ENCODE peak calls at places on chromosomes 2 and 18, in ten cellular contexts. Q, R, T, Z, O, P, V, L, I and K are unnamed samples.

GRCh38 chr2:62238236-62238635 is 42.3 kb downstream of the B3GNT2 start:
- DNase-seq in Q (no peak), R (no peak), T (no peak), Z (no peak), O (no peak), P (no peak), V (no peak), L (no peak), I (no peak), K (no peak)

GRCh38 chr18:48135436-48135966 is 205.0 kb upstream of the SMAD2 start:
- DNase-seq in Q (no peak), R (no peak), T (no peak), Z (no peak), O (no peak), P (no peak), V (no peak), L (no peak), I (no peak), K (no peak)

GRCh38 chr18:67951166-67951565 is 434.6 kb upstream of the DSEL start:
- DNase-seq in Q (peak; percentile 69), R (no peak), T (peak; percentile 2), Z (no peak), O (no peak), P (no peak), V (no peak), L (no peak), I (no peak), K (no peak)

GRCh38 chr2:20538308-20539132 is 91.6 kb downstream of the RHOB start:
- DNase-seq in Q (no peak), R (no peak), T (no peak), Z (no peak), O (no peak), P (no peak), V (no peak), L (no peak), I (no peak), K (no peak)

GRCh38 chr2:236867441-236868260 is 218.0 kb upstream of the COPS8 start:
- DNase-seq in Q (peak; percentile 75), R (no peak), T (no peak), Z (no peak), O (no peak), P (no peak), V (peak; percentile 78), L (no peak), I (no peak), K (no peak)

GRCh38 chr2:127324635-127325034 is 30.7 kb upstream of the ERCC3 start:
- DNase-seq in Q (peak; percentile 67), R (no peak), T (peak; percentile 80), Z (no peak), O (no peak), P (no peak), V (no peak), L (peak; percentile 79), I (peak; percentile 18), K (peak; percentile 73)

GRCh38 chr18:76981388-76981968 is 151.1 kb downstream of the MBP start:
- DNase-seq in Q (no peak), R (no peak), T (no peak), Z (no peak), O (no peak), P (no peak), V (peak; percentile 72), L (no peak), I (no peak), K (no peak)

GRCh38 chr2:1192121-1192520 is 221.1 kb upstream of the TPO start:
- DNase-seq in Q (no peak), R (no peak), T (no peak), Z (no peak), O (no peak), P (no peak), V (no peak), L (no peak), I (no peak), K (no peak)

GRCh38 chr2:202695166-202695565 is 60.4 kb downstream of the FAM117B start:
- DNase-seq in Q (peak; percentile 2), R (no peak), T (peak; percentile 33), Z (no peak), O (no peak), P (no peak), V (no peak), L (no peak), I (no peak), K (no peak)

GRCh38 chr18:61993831-61994230 is 101.0 kb upstream of the RNF152 start:
- DNase-seq in Q (no peak), R (no peak), T (peak; percentile 58), Z (no peak), O (no peak), P (no peak), V (no peak), L (peak; percentile 41), I (no peak), K (no peak)

GRCh38 chr2:27804146-27804545 is 32.6 kb downstream of the MRPL33 start:
- DNase-seq in Q (no peak), R (no peak), T (no peak), Z (no peak), O (no peak), P (no peak), V (no peak), L (peak; percentile 59), I (no peak), K (no peak)

GRCh38 chr2:207046642-207047213 is 107.4 kb downstream of the CPO start:
- DNase-seq in Q (peak; percentile 55), R (no peak), T (peak; percentile 68), Z (peak; percentile 48), O (no peak), P (peak; percentile 2), V (no peak), L (peak; percentile 70), I (no peak), K (peak; percentile 63)

GRCh38 chr2:201450910-201451329 is 338 bp downstream of the TRAK2 start:
- DNase-seq in Q (peak; percentile 51), R (no peak), T (peak; percentile 46), Z (no peak), O (no peak), P (no peak), V (no peak), L (peak; percentile 68), I (peak; percentile 12), K (no peak)

GRCh38 chr2:222927600-222927999 is 66.8 kb downstream of the ACSL3 start:
- DNase-seq in Q (no peak), R (no peak), T (no peak), Z (no peak), O (no peak), P (no peak), V (no peak), L (no peak), I (no peak), K (peak; percentile 66)

GRCh38 chr2:42854207-42854818 is 61.9 kb upstream of the HAAO start:
- DNase-seq in Q (no peak), R (peak; percentile 63), T (no peak), Z (no peak), O (no peak), P (no peak), V (no peak), L (peak; percentile 73), I (no peak), K (no peak)

GRCh38 chr2:73933194-73933593 is 6.5 kb downstream of the DGUOK start:
- DNase-seq in Q (peak; percentile 46), R (no peak), T (no peak), Z (no peak), O (no peak), P (no peak), V (no peak), L (peak; percentile 39), I (no peak), K (no peak)

GRCh38 chr2:85846411-85846810 is 42.4 kb downstream of the ST3GAL5 start:
- DNase-seq in Q (peak; percentile 82), R (no peak), T (no peak), Z (peak; percentile 10), O (no peak), P (no peak), V (peak; percentile 38), L (peak; percentile 78), I (no peak), K (no peak)

GRCh38 chr18:7579176-7579922 is 12.2 kb downstream of the PTPRM start:
- DNase-seq in Q (no peak), R (no peak), T (no peak), Z (no peak), O (no peak), P (no peak), V (no peak), L (peak; percentile 61), I (no peak), K (no peak)

GRCh38 chr2:71469403-71470398 is 16.3 kb downstream of the DYSF start:
- DNase-seq in Q (no peak), R (peak; percentile 9), T (no peak), Z (no peak), O (no peak), P (no peak), V (no peak), L (no peak), I (no peak), K (no peak)